ENCODE peak calls at places on chromosomes 16 and 17, in six cellular contexts. C, D, S, B, P and N are unnamed samples. For H3K36me3 and H3K9me3, the result is how much of the 10 kb centered on the place peaks cover.

GRCh38 chr16:86492267-86492960 is 17.9 kb upstream of the FOXF1 start:
- DNase-seq in C (no peak), D (no peak), S (no peak), B (no peak), P (no peak), N (no peak)

GRCh38 chr16:28092721-28093382 is 29.3 kb upstream of the GSG1L start:
- DNase-seq in C (no peak), D (no peak), S (no peak), B (no peak), P (no peak), N (no peak)

GRCh38 chr17:69762359-69762758 is 312.7 kb upstream of the KCNJ16 start:
- DNase-seq in C (no peak), D (no peak), S (no peak), B (no peak), P (no peak), N (no peak)

GRCh38 chr16:6682142-6682811 is 650.4 kb upstream of the RBFOX1 start:
- DNase-seq in C (peak), D (no peak), S (no peak), B (no peak), P (no peak), N (no peak)

GRCh38 chr16:65658339-65659275 is 536.7 kb upstream of the CDH11 start:
- DNase-seq in C (no peak), D (peak), S (peak), B (peak), P (no peak), N (no peak)

GRCh38 chr16:5768445-5768844 is 670.9 kb upstream of the EEF2KMT start:
- DNase-seq in C (no peak), D (no peak), S (no peak), B (no peak), P (no peak), N (no peak)

GRCh38 chr16:30934827-30935557 is 11.6 kb downstream of the FBXL19 start:
- DNase-seq in C (peak), D (no peak), S (no peak), B (peak), P (no peak), N (no peak)

GRCh38 chr16:11871193-11871592 is 19.9 kb upstream of the RSL1D1 start:
- DNase-seq in C (no peak), D (no peak), S (no peak), B (no peak), P (no peak), N (no peak)

GRCh38 chr17:43645765-43646481 is 15.8 kb downstream of the MEOX1 start:
- DNase-seq in C (no peak), D (peak), S (peak), B (peak), P (peak), N (no peak)

GRCh38 chr17:76585649-76586593 is at the start of gene ST6GALNAC2:
- DNase-seq in C (no peak), D (peak), S (peak), B (no peak), P (peak), N (no peak)

GRCh38 chr17:49371178-49371834 is 9.3 kb upstream of the ZNF652 start:
- DNase-seq in C (no peak), D (no peak), S (no peak), B (peak), P (no peak), N (peak)

GRCh38 chr16:87602005-87602790 is at the start of gene JPH3:
- DNase-seq in C (no peak), D (no peak), S (no peak), B (no peak), P (peak), N (no peak)

GRCh38 chr16:58411736-58412614 is 19.7 kb downstream of the GINS3 start:
- DNase-seq in C (no peak), D (no peak), S (no peak), B (no peak), P (no peak), N (no peak)

GRCh38 chr16:58907297-58907696 is 173.2 kb upstream of the GOT2 start:
- DNase-seq in C (no peak), D (no peak), S (no peak), B (no peak), P (no peak), N (no peak)

GRCh38 chr16:4500283-4500682 is 24.1 kb downstream of the HMOX2 start:
- DNase-seq in C (no peak), D (no peak), S (no peak), B (no peak), P (no peak), N (no peak)

GRCh38 chr16:67277294-67277998 is 1.9 kb upstream of the PLEKHG4 start:
- DNase-seq in C (no peak), D (peak), S (peak), B (no peak), P (peak), N (peak)

GRCh38 chr16:9033125-9033830 is 58.2 kb upstream of the HAPSTR1 start:
- DNase-seq in C (peak), D (no peak), S (no peak), B (no peak), P (no peak), N (no peak)

GRCh38 chr16:27436921-27437650 is 35.1 kb downstream of the IL21R start:
- DNase-seq in C (no peak), D (no peak), S (no peak), B (peak), P (no peak), N (peak)

GRCh38 chr16:25006504-25007055 is 8.6 kb downstream of the ARHGAP17 start:
- DNase-seq in C (no peak), D (no peak), S (no peak), B (peak), P (no peak), N (no peak)

GRCh38 chr17:1280652-1281051 is 1.2 kb downstream of the TRARG1 start:
- DNase-seq in C (no peak), D (no peak), S (no peak), B (no peak), P (no peak), N (no peak)

GRCh38 chr17:16415031-16415924 is at the start of gene TRPV2:
- DNase-seq in C (peak), D (peak), S (no peak), B (no peak), P (peak), N (no peak)

GRCh38 chr17:48608494-48608834 is 2.4 kb downstream of the HOXB7 start:
- DNase-seq in C (no peak), D (no peak), S (no peak), B (no peak), P (no peak), N (no peak)

GRCh38 chr16:17134586-17134985 is 336.2 kb downstream of the XYLT1 start:
- DNase-seq in C (peak), D (no peak), S (no peak), B (no peak), P (no peak), N (no peak)

GRCh38 chr17:47009759-47010594 is 30.9 kb upstream of the RPRML start:
- DNase-seq in C (no peak), D (peak), S (no peak), B (no peak), P (no peak), N (no peak)

GRCh38 chr16:10039220-10040096 is 142.8 kb downstream of the GRIN2A start:
- DNase-seq in C (no peak), D (peak), S (no peak), B (no peak), P (no peak), N (no peak)

GRCh38 chr17:68172461-68172954 is 75.3 kb upstream of the AMZ2 start:
- DNase-seq in C (peak), D (peak), S (peak), B (peak), P (peak), N (peak)

GRCh38 chr17:77708049-77708448 is 250.5 kb upstream of the TNRC6C start:
- DNase-seq in C (no peak), D (no peak), S (no peak), B (no peak), P (no peak), N (peak)
- H3K36me3 ChIP-seq in C (under half), D (under half), S (under half), B (under half), P (under half), N (under half)

GRCh38 chr17:50660887-50661345 is 26.2 kb downstream of the ABCC3 start:
- DNase-seq in C (no peak), D (no peak), S (no peak), B (no peak), P (peak), N (no peak)
- H3K27ac ChIP-seq in C (no peak), D (peak), S (peak), B (no peak), P (peak), N (peak)

GRCh38 chr16:35134471-35134870 is 1675.1 kb downstream of the TP53TG3F start:
- DNase-seq in C (no peak), D (no peak), S (no peak), B (no peak), P (no peak), N (no peak)

DNA sequence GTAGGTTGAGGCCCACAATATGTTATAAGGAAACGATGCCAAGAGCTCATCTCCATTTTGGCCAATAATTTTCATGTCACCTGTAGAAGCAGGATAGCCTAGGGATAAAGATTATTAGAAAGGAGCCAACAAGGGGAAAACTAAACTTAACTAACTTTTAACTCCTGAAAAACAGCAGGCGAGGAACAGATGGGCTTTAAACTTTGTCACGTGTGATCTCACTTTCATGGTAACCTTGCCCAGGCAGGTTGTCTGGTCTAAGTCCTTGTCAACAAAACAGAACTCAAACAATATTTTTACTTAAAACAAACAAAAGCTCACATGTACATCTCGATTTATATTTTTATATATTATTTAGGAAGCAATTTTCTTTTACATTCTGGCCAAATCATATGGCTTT is 1672.0 kb downstream of the TP53TG3F start:
- DNase-seq in C (no peak), D (no peak), S (no peak), B (no peak), P (no peak), N (no peak)
- H3K9me3 ChIP-seq in C (under half), D (under half), S (under half), B (under half), P (under half), N (under half)

GRCh38 chr17:63817736-63818385 is 9.4 kb upstream of the PSMC5 start:
- DNase-seq in C (no peak), D (no peak), S (no peak), B (no peak), P (no peak), N (no peak)

GRCh38 chr17:63816669-63817068 is 10.6 kb upstream of the PSMC5 start:
- DNase-seq in C (no peak), D (no peak), S (no peak), B (no peak), P (no peak), N (no peak)

GRCh38 chr17:63819131-63819530 is 8.1 kb upstream of the PSMC5 start:
- DNase-seq in C (no peak), D (no peak), S (no peak), B (no peak), P (no peak), N (no peak)

GRCh38 chr17:63819585-63820537 is 7.4 kb upstream of the PSMC5 start:
- DNase-seq in C (no peak), D (no peak), S (no peak), B (no peak), P (no peak), N (no peak)

DNA sequence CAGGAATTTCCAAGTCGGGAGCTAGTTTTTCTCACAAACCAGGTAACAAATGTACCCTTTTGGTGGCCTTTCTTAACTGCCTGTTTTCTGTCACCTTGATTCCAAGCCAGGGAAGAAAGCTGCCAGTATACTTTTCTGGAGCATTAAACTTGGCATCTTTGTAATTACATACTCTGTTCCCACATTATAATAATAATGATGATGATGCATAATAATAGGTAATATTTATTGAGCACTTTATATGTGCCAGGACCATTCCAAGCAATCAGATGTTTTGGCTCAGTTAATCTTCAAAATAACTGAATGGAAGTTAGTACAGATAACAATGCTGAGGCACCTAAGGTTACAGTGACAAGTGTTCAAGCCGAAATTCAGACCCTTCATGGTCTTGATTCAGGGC is 11.1 kb upstream of the PSMC5 start:
- DNase-seq in C (no peak), D (no peak), S (no peak), B (no peak), P (no peak), N (no peak)
- H3K36me3 ChIP-seq in C (half or more), D (under half), S (under half), B (half or more), P (under half), N (half or more)

GRCh38 chr16:68362952-68363846 is 52.4 kb downstream of the PRMT7 start:
- DNase-seq in C (no peak), D (no peak), S (no peak), B (no peak), P (no peak), N (no peak)
- H3K27ac ChIP-seq in C (no peak), D (no peak), S (no peak), B (no peak), P (no peak), N (no peak)

DNA sequence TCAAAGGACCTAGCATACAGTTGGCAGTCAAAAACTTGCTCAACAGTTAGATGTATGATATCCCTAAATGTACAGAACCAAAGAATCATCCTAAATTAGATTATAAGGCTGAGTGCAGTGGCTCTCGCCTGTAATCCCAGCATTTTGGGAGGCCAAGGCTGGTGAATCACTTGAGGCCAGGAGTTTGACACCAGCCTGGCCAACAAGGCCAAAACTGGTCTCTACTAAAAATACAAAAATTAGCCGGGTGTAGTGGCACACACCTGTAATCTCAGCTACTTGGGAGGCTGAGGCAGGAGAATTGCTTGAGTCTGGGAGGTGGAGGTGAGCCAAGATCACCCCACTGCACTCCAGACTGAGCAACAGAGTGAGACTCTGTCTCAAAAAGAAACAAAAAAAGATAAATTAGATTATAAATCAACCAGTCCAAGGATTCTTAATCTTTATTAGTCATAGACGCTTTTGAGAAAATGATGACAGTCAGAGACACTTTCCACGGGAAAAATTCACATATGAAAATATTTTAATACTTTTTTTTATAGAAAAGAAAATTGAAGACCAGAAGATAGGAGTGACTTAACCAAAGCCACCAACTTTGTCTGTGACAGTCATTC is 77.6 kb downstream of the MMD start:
- DNase-seq in C (no peak), D (no peak), S (no peak), B (no peak), P (no peak), N (no peak)
- H3K9me3 ChIP-seq in C (under half), D (under half), S (under half), B (under half), P (under half), N (under half)

DNA sequence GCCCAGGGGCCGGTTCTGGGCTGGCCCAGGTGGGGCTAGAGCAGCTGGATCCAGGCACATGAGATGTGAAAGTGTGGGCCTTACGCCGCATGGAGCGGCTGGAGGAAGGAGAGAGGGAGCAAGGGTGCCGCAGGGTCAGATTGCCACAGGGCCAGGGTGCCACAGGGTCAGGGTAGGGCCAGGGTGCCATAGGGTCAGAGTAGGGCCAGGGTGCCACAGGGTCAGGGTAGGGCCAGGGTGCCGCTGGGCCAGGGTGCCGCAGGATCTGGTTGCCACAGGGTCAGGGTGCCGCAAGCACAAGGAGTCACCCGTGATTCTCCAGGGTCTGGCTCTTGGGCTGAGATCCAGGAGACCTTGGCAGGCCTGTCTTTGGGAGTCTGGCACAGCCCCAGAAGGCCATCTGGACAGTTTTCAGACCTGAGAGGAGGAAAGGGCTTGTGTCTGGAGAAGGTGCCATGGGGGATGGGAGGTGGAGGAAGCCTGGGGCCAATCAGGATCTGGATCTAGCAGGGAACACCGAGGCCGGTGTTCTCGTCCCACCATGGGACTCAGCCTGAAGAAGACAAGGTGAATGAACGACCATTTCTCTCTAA is 13.1 kb upstream of the LASP1NB start:
- DNase-seq in C (no peak), D (peak), S (no peak), B (no peak), P (no peak), N (no peak)
- H3K36me3 ChIP-seq in C (half or more), D (under half), S (under half), B (half or more), P (under half), N (under half)

GRCh38 chr17:34668206-34668605 is 88.8 kb downstream of the TMEM132E start:
- DNase-seq in C (no peak), D (no peak), S (no peak), B (no peak), P (no peak), N (no peak)
- H3K27ac ChIP-seq in C (no peak), D (no peak), S (no peak), B (no peak), P (no peak), N (no peak)

GRCh38 chr17:57295526-57296023 is 39.3 kb downstream of the MSI2 start:
- DNase-seq in C (no peak), D (no peak), S (no peak), B (no peak), P (no peak), N (no peak)
- H3K9me3 ChIP-seq in C (under half), D (under half), S (under half), B (under half), P (under half), N (under half)

GRCh38 chr16:57127836-57128235 is 35.5 kb downstream of the CPNE2 start:
- DNase-seq in C (no peak), D (no peak), S (no peak), B (no peak), P (peak), N (no peak)
- H3K36me3 ChIP-seq in C (under half), D (under half), S (under half), B (under half), P (under half), N (under half)